ENCODE peak calls at places on chromosome 3, in six cellular contexts. G, Q, V, X, M and H are unnamed samples.

GRCh38 chr3:150146891-150147761 is 176.4 kb upstream of the PFN2 start:
- DNase-seq in V (peak), M (no peak), X (no peak), Q (no peak), G (peak), H (peak)

GRCh38 chr3:97360804-97361203 is 403.8 kb upstream of the ARL6 start:
- DNase-seq in G (no peak), V (no peak), Q (no peak), X (no peak), M (no peak), H (no peak)

GRCh38 chr3:135756016-135756695 is 209.4 kb upstream of the PPP2R3A start:
- DNase-seq in M (no peak), Q (no peak), X (no peak), G (no peak), V (no peak), H (no peak)

GRCh38 chr3:153785901-153786300 is 335.3 kb upstream of the ARHGEF26 start:
- DNase-seq in M (no peak), G (no peak), Q (no peak), X (no peak), V (no peak), H (no peak)

GRCh38 chr3:72234394-72234793 is 449.4 kb upstream of the PROK2 start:
- DNase-seq in G (peak), M (no peak), Q (no peak), V (peak), X (no peak), H (peak)

GRCh38 chr3:153158961-153159735 is 2.9 kb upstream of the RAP2B start:
- DNase-seq in V (no peak), G (no peak), Q (no peak), M (peak), X (no peak), H (no peak)

GRCh38 chr3:64073362-64073761 is 50.1 kb upstream of the PSMD6 start:
- DNase-seq in X (no peak), G (peak), M (no peak), Q (no peak), V (peak), H (no peak)

GRCh38 chr3:172159962-172160538 is 120.7 kb downstream of the FNDC3B start:
- DNase-seq in G (no peak), V (no peak), X (no peak), M (no peak), Q (no peak), H (no peak)

GRCh38 chr3:104598848-104599501 is 767.7 kb upstream of the ALCAM start:
- DNase-seq in M (no peak), V (no peak), Q (no peak), X (no peak), G (no peak), H (no peak)

GRCh38 chr3:197366301-197367044 is 68.1 kb upstream of the DLG1 start:
- DNase-seq in G (no peak), M (no peak), X (no peak), Q (no peak), V (no peak), H (no peak)